ENCODE peak calls at places on chromosomes 7 and 10, in ten cellular contexts. M is GM19239; T is endothelial cell; B is stimulated activated CD8-positive, alpha-beta memory T cell treated with anti-CD3 and anti-CD28 coated beads, Interleukin-15, amount 100 ng/mL, for 24 hours; O is NCI-H460; I is mesothelial cell of epicardium; W is stimulated activated CD4-positive, alpha-beta T cell treated with anti-CD3 and anti-CD28 coated beads, Interleukin-1b, Interleukin-23, amount 100 ng/mL, for 24 hours; G is astrocyte of the hippocampus; N is amniotic stem cell; F is NCI-H2029. R is an unnamed sample.

GRCh38 chr10:58950618-58951017 is 225.8 kb upstream of the PHYHIPL start:
- DNase-seq in N (no peak), F (no peak), I (no peak), W (no peak), B (no peak), M (no peak), G (peak; percentile 18), O (no peak), T (no peak), R (no peak)

GRCh38 chr7:129784783-129785456 is 167.8 kb downstream of the UBE2H start:
- DNase-seq in T (no peak), B (no peak), F (no peak), G (no peak), N (no peak), O (no peak), M (no peak), I (no peak), W (no peak), R (no peak)

GRCh38 chr10:65950075-65950474 is 975.8 kb upstream of the LRRTM3 start:
- DNase-seq in M (no peak), I (no peak), G (no peak), O (peak; percentile 25), T (no peak), B (no peak), F (no peak), W (no peak), N (no peak), R (no peak)

GRCh38 chr10:109877546-109877945 is 45.8 kb downstream of the XPNPEP1 start:
- DNase-seq in W (no peak), T (no peak), M (no peak), I (no peak), B (no peak), O (no peak), G (no peak), F (no peak), N (no peak), R (no peak)

GRCh38 chr10:62153191-62153590 is 115.5 kb downstream of the RTKN2 start:
- DNase-seq in F (no peak), I (no peak), T (no peak), M (no peak), W (no peak), N (peak; percentile 16), B (no peak), O (no peak), G (no peak), R (no peak)

GRCh38 chr7:100673942-100674431 is 447 bp downstream of the GNB2 start:
- DNase-seq in G (peak; percentile 28), W (no peak), N (no peak), M (no peak), B (no peak), O (no peak), T (no peak), F (no peak), I (no peak), R (no peak)

GRCh38 chr10:62075414-62075813 is 173.9 kb downstream of the ARID5B start:
- DNase-seq in T (no peak), W (no peak), N (no peak), O (no peak), M (no peak), I (no peak), G (no peak), F (peak; percentile 13), B (no peak), R (no peak)

GRCh38 chr10:47023237-47024045 is 112.2 kb downstream of the PTPN20 start:
- DNase-seq in N (no peak), T (peak; percentile 1), W (no peak), M (no peak), I (no peak), G (no peak), O (no peak), B (no peak), F (no peak), R (no peak)

GRCh38 chr7:30923009-30923773 is 11.5 kb downstream of the AQP1 start:
- DNase-seq in G (no peak), N (no peak), B (no peak), W (no peak), F (no peak), T (peak; percentile 1), I (peak; percentile 32), M (no peak), O (no peak), R (no peak)

GRCh38 chr7:134444198-134444960 is 14.5 kb downstream of the AKR1B1 start:
- DNase-seq in B (no peak), T (no peak), N (no peak), O (no peak), M (no peak), I (no peak), G (no peak), W (no peak), F (no peak), R (no peak)

R was measured in iPS DF 6.9.